ENCODE peak calls at places on chromosomes 12 and 14, in ten cellular contexts. S is right lobe of liver; F is adrenal gland; M is Panc1; W is lung; X is naive thymus-derived CD4-positive, alpha-beta T cell; D is heart left ventricle; U is A549; G is uterus; B is aorta. R is an unnamed sample.

GRCh38 chr12:53791735-53792326 is 40.1 kb upstream of the CISTR start:
- DNase-seq in B (no peak), X (peak; percentile 1), G (no peak), D (no peak), U (no peak), S (no peak), M (no peak), W (no peak), F (no peak), R (no peak)

GRCh38 chr14:72666610-72667009 is 227.3 kb downstream of the DPF3 start:
- DNase-seq in F (no peak), B (no peak), M (no peak), W (no peak), S (no peak), U (peak; percentile 14), G (no peak), X (no peak), D (no peak), R (no peak)

GRCh38 chr12:108670066-108670631 is 36.5 kb upstream of the SELPLG start:
- DNase-seq in W (no peak), G (no peak), F (no peak), U (no peak), B (no peak), M (no peak), S (no peak), X (no peak), D (no peak), R (no peak)

GRCh38 chr12:92505373-92506340 is 197.1 kb upstream of the PLEKHG7 start:
- DNase-seq in D (peak; percentile 75), M (no peak), X (peak; percentile 56), W (peak; percentile 44), S (peak; percentile 65), U (no peak), F (peak; percentile 44), G (peak; percentile 85), B (peak; percentile 76), R (peak; percentile 78)

GRCh38 chr14:25406818-25407217 is 356.9 kb upstream of the STXBP6 start:
- DNase-seq in B (no peak), F (peak; percentile 26), S (no peak), X (no peak), U (no peak), W (no peak), M (no peak), D (no peak), G (no peak), R (no peak)

GRCh38 chr12:108175310-108175709 is 46.2 kb downstream of the WSCD2 start:
- DNase-seq in S (no peak), W (no peak), B (no peak), M (no peak), X (no peak), F (no peak), G (no peak), U (no peak), D (no peak), R (no peak)

GRCh38 chr12:2580821-2581220 is 213.9 kb upstream of the FKBP4 start:
- DNase-seq in W (no peak), M (no peak), G (no peak), D (no peak), B (no peak), X (no peak), S (no peak), U (no peak), F (no peak), R (no peak)

GRCh38 chr12:12934556-12934955 is 17.4 kb downstream of the GPRC5D start:
- DNase-seq in X (no peak), M (no peak), G (no peak), B (no peak), F (no peak), W (no peak), U (no peak), D (no peak), S (no peak), R (no peak)

GRCh38 chr12:104520242-104520900 is 63.6 kb downstream of the CHST11 start:
- DNase-seq in U (no peak), G (no peak), F (no peak), X (no peak), W (no peak), D (no peak), S (no peak), M (no peak), B (no peak), R (no peak)

GRCh38 chr14:45112886-45113772 is 21.2 kb downstream of the FKBP3 start:
- DNase-seq in D (no peak), U (peak; percentile 12), F (no peak), S (no peak), G (no peak), X (no peak), W (no peak), M (no peak), B (no peak), R (no peak)

GRCh38 chr14:22332671-22333407 is 256.2 kb downstream of the DAD1 start:
- DNase-seq in M (no peak), W (no peak), U (no peak), S (no peak), X (no peak), D (no peak), B (no peak), F (peak; percentile 14), G (no peak), R (no peak)

GRCh38 chr14:51562816-51563215 is 88.9 kb upstream of the FRMD6 start:
- DNase-seq in M (no peak), F (no peak), B (no peak), D (no peak), U (no peak), G (no peak), X (no peak), S (no peak), W (no peak), R (no peak)

GRCh38 chr12:46659032-46659703 is 166.6 kb downstream of the SLC38A4 start:
- DNase-seq in S (no peak), G (no peak), M (no peak), D (no peak), F (no peak), B (no peak), X (no peak), W (no peak), U (no peak), R (no peak)

GRCh38 chr12:46661161-46661845 is 164.5 kb downstream of the SLC38A4 start:
- DNase-seq in U (peak; percentile 47), G (peak; percentile 50), X (peak; percentile 50), F (peak; percentile 32), W (no peak), D (no peak), S (no peak), M (peak; percentile 87), B (no peak), R (no peak)

GRCh38 chr12:46660719-46661118 is 165.1 kb downstream of the SLC38A4 start:
- DNase-seq in M (no peak), U (no peak), F (no peak), G (no peak), B (no peak), X (no peak), S (no peak), W (no peak), D (no peak), R (no peak)

GRCh38 chr12:46660276-46660675 is 165.5 kb downstream of the SLC38A4 start:
- DNase-seq in W (no peak), B (no peak), X (no peak), G (no peak), M (no peak), U (no peak), F (no peak), S (no peak), D (no peak), R (no peak)

GRCh38 chr12:46659844-46660243 is 166.0 kb downstream of the SLC38A4 start:
- DNase-seq in S (no peak), W (no peak), M (no peak), B (no peak), G (no peak), F (no peak), D (no peak), U (no peak), X (no peak), R (no peak)
- H3K27ac ChIP-seq in S (no peak overlapping the region), W (no peak overlapping the region), M (peak overlapping the region; percentile 89), B (peak overlapping the region; percentile 10), G (peak overlapping the region; percentile 80), F (no peak overlapping the region), D (peak overlapping the region; percentile 70), U (peak overlapping the region; percentile 71), X (no peak overlapping the region), R (peak overlapping the region; percentile 79)

GRCh38 chr14:67738740-67739504 is 37.2 kb downstream of the RDH12 start:
- DNase-seq in W (peak; percentile 37), G (peak; percentile 81), F (peak; percentile 94), X (no peak), S (peak; percentile 81), U (peak; percentile 88), B (peak; percentile 70), M (no peak), D (peak; percentile 78), R (peak; percentile 55)
- H3K4me3 ChIP-seq in W (no peak overlapping the region), G (no peak overlapping the region), F (no peak overlapping the region), X (no peak overlapping the region), S (no peak overlapping the region), U (peak overlapping the region; percentile 32), B (no peak overlapping the region), M (no peak overlapping the region), D (no peak overlapping the region), R (no peak overlapping the region)

DNA sequence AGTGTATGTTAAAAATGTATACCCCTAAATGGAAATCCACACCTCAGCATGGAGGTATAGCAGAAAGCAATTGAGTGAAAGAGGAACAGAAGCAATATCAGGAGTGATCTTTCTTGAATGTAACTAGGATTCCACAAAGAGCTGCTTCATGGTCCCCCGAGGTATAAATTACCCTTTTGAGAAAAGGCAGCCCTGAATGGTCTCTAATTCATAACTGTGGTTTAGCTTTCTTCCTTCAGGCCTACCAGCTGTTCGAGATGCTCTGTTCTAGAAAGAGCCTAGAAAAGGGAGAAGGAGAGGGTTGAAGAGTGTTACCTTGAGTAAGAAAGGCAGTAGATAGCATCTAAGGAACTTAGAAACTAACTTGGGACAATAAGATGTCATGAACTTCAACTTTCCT is 42.9 kb upstream of the CSRNP2 start:
- DNase-seq in G (no peak), D (no peak), F (no peak), M (no peak), W (no peak), X (no peak), B (no peak), U (no peak), S (no peak), R (no peak)
- H3K27ac ChIP-seq in G (no peak overlapping the region), D (no peak overlapping the region), F (no peak overlapping the region), M (no peak overlapping the region), W (no peak overlapping the region), X (no peak overlapping the region), B (no peak overlapping the region), U (no peak overlapping the region), S (no peak overlapping the region), R (no peak overlapping the region)

DNA sequence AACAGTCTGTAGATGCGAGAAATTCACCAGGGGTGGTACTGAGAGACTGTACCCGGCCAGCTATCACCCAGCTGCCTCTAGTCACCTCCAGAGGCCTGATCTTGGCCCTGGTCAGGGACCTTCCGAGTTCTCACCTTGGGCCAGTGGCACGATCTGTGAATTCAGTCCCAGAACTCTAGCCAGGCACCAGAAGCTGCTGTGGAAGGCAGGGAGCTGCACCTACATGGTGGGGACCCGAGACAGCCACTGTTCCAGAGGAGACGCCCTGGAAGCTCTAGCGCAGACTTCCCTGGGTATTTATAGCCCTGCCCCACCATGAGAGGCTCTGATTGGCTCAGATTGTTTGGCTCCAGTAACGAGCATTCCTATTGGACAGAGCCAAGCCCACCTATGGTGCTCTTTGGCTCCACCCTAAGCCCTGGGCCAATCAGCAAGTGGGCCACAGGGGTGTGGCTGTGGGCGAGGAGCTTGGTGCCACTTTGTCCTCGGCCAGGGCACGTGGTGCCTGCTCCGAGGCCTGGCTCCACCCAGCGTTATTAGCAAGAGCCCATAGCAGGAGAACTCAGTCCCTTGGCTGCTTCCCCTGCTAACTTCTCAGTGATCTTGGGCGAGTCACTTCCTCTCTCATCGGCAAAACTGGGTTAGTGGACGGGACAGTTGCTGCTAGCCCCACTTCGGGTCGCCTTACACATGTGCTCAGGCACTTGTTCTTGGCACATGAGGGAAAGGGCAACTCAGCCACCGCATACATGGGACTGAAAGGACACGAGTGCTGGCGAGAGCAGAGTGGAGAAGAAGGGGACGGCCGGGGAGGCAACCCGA is 89.0 kb upstream of the BCL11B start:
- DNase-seq in F (no peak), U (peak; percentile 22), B (no peak), M (no peak), G (no peak), S (no peak), D (no peak), X (no peak), W (no peak), R (no peak)
- H3K4me3 ChIP-seq in F (no peak overlapping the region), U (no peak overlapping the region), B (no peak overlapping the region), M (no peak overlapping the region), G (no peak overlapping the region), S (no peak overlapping the region), D (no peak overlapping the region), X (no peak overlapping the region), W (no peak overlapping the region), R (no peak overlapping the region)